ENCODE peak calls at places on chromosomes 7 and 10, in ten cellular contexts. Y is MM.1S, T is fibroblast of lung, Q is cardiac muscle cell, R is mammary epithelial cell, K is hepatocyte, H is tibial nerve, G is tibial artery, F is breast epithelium, J is heart right ventricle. D is an unnamed sample.

GRCh38 chr7:154653281-154653680 is 349.6 kb downstream of the PAXIP1 start:
- DNase-seq in Q (no peak), T (no peak), J (no peak), F (no peak), Y (no peak), G (no peak), H (no peak), R (no peak), K (no peak), D (no peak)

GRCh38 chr10:69901623-69902505 is 100.2 kb downstream of the COL13A1 start:
- DNase-seq in H (peak; percentile 39), R (peak; percentile 19), F (no peak), Y (no peak), J (no peak), K (peak; percentile 82), Q (peak; percentile 70), G (peak; percentile 51), T (peak; percentile 47), D (peak; percentile 26)

GRCh38 chr7:156442503-156442902 is 198.1 kb upstream of the RNF32 start:
- DNase-seq in Q (no peak), T (no peak), H (no peak), G (no peak), F (no peak), J (no peak), R (no peak), Y (no peak), K (no peak), D (no peak)

GRCh38 chr7:98990356-98990755 is 112.0 kb downstream of the TRRAP start:
- DNase-seq in R (no peak), H (no peak), F (no peak), Y (no peak), G (no peak), K (no peak), T (no peak), Q (no peak), J (no peak), D (no peak)

GRCh38 chr7:24965831-24966708 is 13.9 kb downstream of the OSBPL3 start:
- DNase-seq in K (peak; percentile 13), J (no peak), G (peak; percentile 27), F (no peak), H (peak; percentile 5), Y (peak; percentile 96), T (no peak), Q (no peak), R (peak; percentile 76), D (peak; percentile 83)

GRCh38 chr10:124351481-124352220 is 67.1 kb downstream of the OAT start:
- DNase-seq in T (no peak), J (peak; percentile 62), G (peak; percentile 12), H (no peak), Y (no peak), F (no peak), R (no peak), Q (no peak), K (no peak), D (no peak)

GRCh38 chr10:124640538-124641231 is 103.5 kb downstream of the FAM53B start:
- DNase-seq in Y (no peak), T (peak; percentile 21), R (peak; percentile 49), F (no peak), Q (peak; percentile 11), G (no peak), H (no peak), J (peak; percentile 48), K (no peak), D (no peak)

GRCh38 chr7:29764227-29764626 is 42.1 kb upstream of the WIPF3 start:
- DNase-seq in J (no peak), K (no peak), G (no peak), Y (no peak), H (no peak), R (no peak), T (no peak), F (no peak), Q (no peak), D (no peak)

GRCh38 chr10:14039968-14040668 is 290.6 kb downstream of the FRMD4A start:
- DNase-seq in Q (peak; percentile 92), H (no peak), Y (no peak), T (peak; percentile 64), K (no peak), F (no peak), G (no peak), J (no peak), R (no peak), D (no peak)

GRCh38 chr7:96300981-96301380 is 20.9 kb downstream of the SLC25A13 start:
- DNase-seq in T (no peak), G (no peak), H (no peak), K (no peak), Q (no peak), R (no peak), F (no peak), Y (no peak), J (no peak), D (no peak)

GRCh38 chr7:30815016-30815854 is 44.0 kb downstream of the MINDY4 start:
- DNase-seq in F (no peak), Q (peak; percentile 72), K (no peak), Y (no peak), G (peak; percentile 75), T (peak; percentile 32), H (peak; percentile 50), J (peak; percentile 25), R (no peak), D (no peak)

GRCh38 chr7:98365863-98366561 is 34.9 kb downstream of the BAIAP2L1 start:
- DNase-seq in R (no peak), T (no peak), Y (no peak), J (peak; percentile 33), Q (no peak), F (no peak), G (no peak), H (peak; percentile 9), K (no peak), D (no peak)

GRCh38 chr7:30285067-30285530 is 702 bp downstream of the ZNRF2 start:
- DNase-seq in T (peak; percentile 24), Y (peak; percentile 54), H (no peak), J (no peak), R (no peak), Q (peak; percentile 52), K (peak; percentile 76), F (no peak), G (peak; percentile 22), D (peak; percentile 71)

GRCh38 chr10:35416628-35417625 is 80.6 kb downstream of the CCNY start:
- DNase-seq in G (no peak), Q (no peak), J (no peak), H (no peak), K (no peak), R (no peak), Y (no peak), T (no peak), F (no peak), D (peak; percentile 21)
- H3K4me1 ChIP-seq in G (peaks cover 18% of the 10 kb centered on the region), Q (peaks cover 49% of the 10 kb centered on the region), J (peaks cover 50% of the 10 kb centered on the region), H (no peaks in the 10 kb centered on the region), K (peaks cover 3% of the 10 kb centered on the region), R (peaks cover 51% of the 10 kb centered on the region), Y (no peaks in the 10 kb centered on the region), T (peaks cover 25% of the 10 kb centered on the region), F (no peaks in the 10 kb centered on the region), D (peaks cover 15% of the 10 kb centered on the region)

DNA sequence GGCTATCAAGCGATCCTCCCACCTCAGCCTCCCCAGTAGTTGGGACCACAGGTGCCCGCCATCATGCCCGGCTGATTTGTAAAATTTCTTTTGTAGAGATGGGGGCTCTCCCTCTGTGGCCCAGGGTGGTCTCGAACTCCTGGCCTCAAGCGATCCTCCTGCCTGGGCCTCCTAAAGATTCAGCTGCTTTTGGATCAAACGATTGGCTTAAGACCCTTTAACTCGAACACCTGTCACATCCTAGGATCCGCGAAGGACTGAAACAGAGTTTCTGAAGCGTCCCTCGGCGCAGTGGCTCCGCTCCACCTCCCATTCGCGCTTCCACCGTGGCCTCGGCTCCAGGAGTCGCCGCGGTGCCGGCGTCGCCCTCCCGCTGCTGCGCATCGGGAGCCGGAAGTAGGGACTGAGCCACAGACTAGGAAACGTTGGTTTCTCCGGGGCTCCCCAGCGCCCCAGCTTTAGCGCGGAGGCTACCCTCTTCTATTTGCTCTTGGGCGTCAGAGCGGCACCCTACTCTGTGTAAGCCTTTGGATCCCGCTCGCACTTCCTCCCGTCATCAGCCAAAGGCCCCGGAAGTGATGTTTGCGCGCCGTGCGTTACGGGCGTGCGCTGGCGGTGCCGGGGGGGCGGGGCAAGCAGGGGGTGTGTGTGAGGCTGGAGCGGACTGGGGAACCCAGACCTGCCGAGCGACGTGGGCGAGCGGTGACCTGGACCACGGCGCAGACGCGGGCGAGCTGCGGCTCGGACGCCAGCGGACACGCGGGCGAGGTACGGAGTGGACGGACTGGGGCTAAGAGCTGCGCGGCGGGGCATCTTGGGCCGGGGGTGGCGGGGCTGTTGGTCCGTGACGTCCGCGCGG is 53.0 kb downstream of the KCTD7 start:
- DNase-seq in K (peak; percentile 96), R (peak; percentile 95), J (peak; percentile 96), Q (peak; percentile 96), H (peak; percentile 97), F (peak; percentile 96), T (peak; percentile 94), Y (peak; percentile 97), G (peak; percentile 97), D (peak; percentile 95)
- TF ChIP-seq CTCF in K (no peak), R (no peak), J (no peak), Q (no peak), H (no peak), F (no peak), T (no peak), Y (no peak), G (no peak), D (no peak)

DNA sequence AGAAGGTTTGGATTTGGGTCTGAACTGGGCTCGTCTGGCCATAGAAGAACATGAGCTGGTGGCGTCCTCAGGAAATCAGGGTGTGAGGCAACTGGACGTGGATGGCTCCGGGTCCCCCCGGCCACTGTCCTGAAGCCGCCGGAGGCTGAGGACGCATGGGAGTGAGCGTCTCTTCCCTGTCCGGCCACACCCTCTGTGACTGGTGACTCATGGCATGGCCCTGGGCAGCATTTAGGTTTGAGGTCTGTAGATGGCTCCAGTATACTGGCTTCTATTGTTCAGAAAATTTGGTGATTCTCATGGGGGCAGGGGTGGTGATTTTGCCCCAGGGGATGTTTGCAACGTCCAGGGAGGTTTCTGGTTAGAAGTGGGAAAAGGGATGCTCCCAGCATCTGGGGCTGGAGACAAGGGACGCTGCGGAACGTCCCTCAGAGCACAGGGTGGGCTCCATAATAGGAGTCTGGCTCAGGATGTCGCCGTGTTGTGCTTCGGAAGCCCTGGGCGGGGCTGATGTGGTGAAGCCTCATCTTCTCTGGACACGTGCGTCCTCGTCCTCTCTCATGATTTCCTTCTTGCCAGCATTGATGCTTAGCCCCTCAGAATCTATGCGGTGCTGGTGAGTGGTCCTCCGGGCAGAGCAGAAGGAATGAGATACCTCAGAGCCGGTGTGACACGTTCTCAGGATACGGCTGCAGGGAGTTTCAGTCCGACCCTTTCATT is 49.9 kb downstream of the PITRM1 start:
- DNase-seq in Q (no peak), H (no peak), G (no peak), R (no peak), K (no peak), J (no peak), F (no peak), Y (no peak), T (no peak), D (no peak)
- H3K36me3 ChIP-seq in Q (peaks cover 58% of the 10 kb centered on the region), H (no peaks in the 10 kb centered on the region), G (peaks cover 32% of the 10 kb centered on the region), R (peaks cover 46% of the 10 kb centered on the region), K (no peaks in the 10 kb centered on the region), J (peaks cover 86% of the 10 kb centered on the region), F (no peaks in the 10 kb centered on the region), Y (no peaks in the 10 kb centered on the region), T (peaks cover 34% of the 10 kb centered on the region), D (peaks cover 96% of the 10 kb centered on the region)

DNA sequence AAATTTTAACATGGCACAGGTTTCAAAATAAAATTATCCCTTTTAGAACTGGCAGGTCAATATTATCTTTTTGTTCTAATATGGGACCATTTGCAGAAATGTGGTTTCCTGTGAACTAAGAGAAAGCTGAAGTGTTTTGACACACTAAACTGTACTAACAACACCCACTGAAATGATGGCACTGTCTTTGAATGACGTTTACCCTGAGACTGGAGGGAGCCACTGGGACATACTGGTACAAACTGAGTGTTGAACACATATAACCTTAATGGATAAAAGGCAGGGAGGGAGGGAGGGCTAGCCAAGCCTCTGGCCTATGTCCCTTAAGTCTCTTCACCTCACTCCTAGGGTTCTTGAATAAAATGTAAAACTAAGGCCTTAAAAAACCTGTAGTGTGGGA is 95.9 kb downstream of the PDE1C start:
- DNase-seq in G (no peak), Y (no peak), F (no peak), J (no peak), T (no peak), R (no peak), K (no peak), H (no peak), Q (no peak), D (no peak)
- H3K4me1 ChIP-seq in G (no peaks in the 10 kb centered on the region), Y (no peaks in the 10 kb centered on the region), F (no peaks in the 10 kb centered on the region), J (peaks cover 9% of the 10 kb centered on the region), T (no peaks in the 10 kb centered on the region), R (no peaks in the 10 kb centered on the region), K (no peaks in the 10 kb centered on the region), H (no peaks in the 10 kb centered on the region), Q (no peaks in the 10 kb centered on the region), D (no peaks in the 10 kb centered on the region)

D was measured in OCI-LY7.